ENCODE peak calls at places on chromosomes 1 and 21, in five cellular contexts. One of them, this sample, is unnamed.

GRCh38 chr1:2391034-2391384 is 345 bp downstream of the MORN1 start:
- DNase-seq in suprapubic skin: no peak
- DNase-seq in Karpas-422: peak; percentile 67
- DNase-seq in fibroblast of mammary gland: peak; percentile 20
- DNase-seq in thyroid gland: peak; percentile 23
- DNase-seq in this sample: peak; percentile 44

GRCh38 chr1:97996880-97997279 is 76.0 kb upstream of the DPYD start:
- DNase-seq in suprapubic skin: no peak
- DNase-seq in Karpas-422: no peak
- DNase-seq in fibroblast of mammary gland: no peak
- DNase-seq in thyroid gland: no peak
- DNase-seq in this sample: no peak

GRCh38 chr1:180201451-180202200 is 28.4 kb upstream of the LHX4 start:
- DNase-seq in suprapubic skin: no peak
- DNase-seq in Karpas-422: no peak
- DNase-seq in fibroblast of mammary gland: no peak
- DNase-seq in thyroid gland: no peak
- DNase-seq in this sample: no peak

GRCh38 chr1:31653761-31654160 is 9.1 kb upstream of the PEF1 start:
- DNase-seq in suprapubic skin: no peak
- DNase-seq in Karpas-422: no peak
- DNase-seq in fibroblast of mammary gland: no peak
- DNase-seq in thyroid gland: peak; percentile 78
- DNase-seq in this sample: no peak

GRCh38 chr1:25873120-25873519 is 2.4 kb downstream of the PAQR7 start:
- DNase-seq in suprapubic skin: no peak
- DNase-seq in Karpas-422: no peak
- DNase-seq in fibroblast of mammary gland: no peak
- DNase-seq in thyroid gland: peak; percentile 11
- DNase-seq in this sample: peak; percentile 20

GRCh38 chr1:114009393-114009792 is 30.1 kb downstream of the OLFML3 start:
- DNase-seq in suprapubic skin: no peak
- DNase-seq in Karpas-422: no peak
- DNase-seq in fibroblast of mammary gland: peak; percentile 84
- DNase-seq in thyroid gland: no peak
- DNase-seq in this sample: no peak

GRCh38 chr21:43333301-43334062 is 93.4 kb downstream of the SIK1 start:
- DNase-seq in suprapubic skin: no peak
- DNase-seq in Karpas-422: no peak
- DNase-seq in fibroblast of mammary gland: peak; percentile 84
- DNase-seq in thyroid gland: peak; percentile 57
- DNase-seq in this sample: no peak

GRCh38 chr1:19333587-19334354 is 21.6 kb downstream of the SLC66A1 start:
- DNase-seq in suprapubic skin: no peak
- DNase-seq in Karpas-422: no peak
- DNase-seq in fibroblast of mammary gland: no peak
- DNase-seq in thyroid gland: no peak
- DNase-seq in this sample: no peak

GRCh38 chr1:235980976-235981375 is 83.9 kb downstream of the NID1 start:
- DNase-seq in suprapubic skin: no peak
- DNase-seq in Karpas-422: no peak
- DNase-seq in fibroblast of mammary gland: no peak
- DNase-seq in thyroid gland: no peak
- DNase-seq in this sample: no peak

GRCh38 chr1:202982715-202983435 is 15.8 kb upstream of the CYB5R1 start:
- DNase-seq in suprapubic skin: no peak
- DNase-seq in Karpas-422: no peak
- DNase-seq in fibroblast of mammary gland: no peak
- DNase-seq in thyroid gland: no peak
- DNase-seq in this sample: no peak

GRCh38 chr21:43904316-43904925 is 39.4 kb downstream of the AGPAT3 start:
- DNase-seq in suprapubic skin: no peak
- DNase-seq in Karpas-422: no peak
- DNase-seq in fibroblast of mammary gland: no peak
- DNase-seq in thyroid gland: no peak
- DNase-seq in this sample: no peak

GRCh38 chr1:242404296-242404695 is 120.2 kb downstream of the PLD5 start:
- DNase-seq in suprapubic skin: no peak
- DNase-seq in Karpas-422: no peak
- DNase-seq in fibroblast of mammary gland: no peak
- DNase-seq in thyroid gland: no peak
- DNase-seq in this sample: no peak

GRCh38 chr21:31606081-31606874 is 53.2 kb upstream of the SOD1 start:
- DNase-seq in suprapubic skin: no peak
- DNase-seq in Karpas-422: no peak
- DNase-seq in fibroblast of mammary gland: no peak
- DNase-seq in thyroid gland: no peak
- DNase-seq in this sample: no peak

GRCh38 chr1:52632732-52633290 is at the start of gene SHISAL2A:
- DNase-seq in suprapubic skin: no peak
- DNase-seq in Karpas-422: no peak
- DNase-seq in fibroblast of mammary gland: peak; percentile 12
- DNase-seq in thyroid gland: peak; percentile 64
- DNase-seq in this sample: peak; percentile 62

GRCh38 chr21:43609501-43610340 is 49.6 kb downstream of the HSF2BP start:
- DNase-seq in suprapubic skin: no peak
- DNase-seq in Karpas-422: no peak
- DNase-seq in fibroblast of mammary gland: peak; percentile 69
- DNase-seq in thyroid gland: peak; percentile 86
- DNase-seq in this sample: no peak

GRCh38 chr1:201916649-201917249 is 28.1 kb downstream of the SHISA4 start:
- DNase-seq in suprapubic skin: no peak
- DNase-seq in Karpas-422: no peak
- DNase-seq in fibroblast of mammary gland: peak; percentile 99
- DNase-seq in thyroid gland: peak; percentile 62
- DNase-seq in this sample: peak; percentile 21

GRCh38 chr21:46091631-46092025 is 6.3 kb upstream of the COL6A2 start:
- DNase-seq in suprapubic skin: no peak
- DNase-seq in Karpas-422: no peak
- DNase-seq in fibroblast of mammary gland: no peak
- DNase-seq in thyroid gland: no peak
- DNase-seq in this sample: no peak

GRCh38 chr1:212754715-212755114 is 36.9 kb downstream of the NSL1 start:
- DNase-seq in suprapubic skin: no peak
- DNase-seq in Karpas-422: no peak
- DNase-seq in fibroblast of mammary gland: no peak
- DNase-seq in thyroid gland: no peak
- DNase-seq in this sample: no peak

GRCh38 chr1:174815474-174815908 is 184.3 kb upstream of the CACYBP start:
- DNase-seq in suprapubic skin: no peak
- DNase-seq in Karpas-422: no peak
- DNase-seq in fibroblast of mammary gland: no peak
- DNase-seq in thyroid gland: no peak
- DNase-seq in this sample: peak; percentile 40

GRCh38 chr1:245895455-245895959 is 611.6 kb downstream of the SMYD3 start:
- DNase-seq in suprapubic skin: no peak
- DNase-seq in Karpas-422: no peak
- DNase-seq in fibroblast of mammary gland: no peak
- DNase-seq in thyroid gland: no peak
- DNase-seq in this sample: no peak

GRCh38 chr1:183719289-183719688 is 66.2 kb upstream of the APOBEC4 start:
- DNase-seq in suprapubic skin: no peak
- DNase-seq in Karpas-422: no peak
- DNase-seq in fibroblast of mammary gland: no peak
- DNase-seq in thyroid gland: no peak
- DNase-seq in this sample: no peak

GRCh38 chr1:69613414-69613813 is 45.7 kb downstream of the LRRC7 start:
- DNase-seq in suprapubic skin: no peak
- DNase-seq in Karpas-422: no peak
- DNase-seq in fibroblast of mammary gland: no peak
- DNase-seq in thyroid gland: no peak
- DNase-seq in this sample: no peak

GRCh38 chr1:27505420-27505680 is 15.4 kb upstream of the WASF2 start:
- DNase-seq in suprapubic skin: no peak
- DNase-seq in Karpas-422: no peak
- DNase-seq in fibroblast of mammary gland: no peak
- DNase-seq in thyroid gland: no peak
- DNase-seq in this sample: no peak

GRCh38 chr1:91555074-91555730 is 54.6 kb downstream of the CDC7 start:
- DNase-seq in suprapubic skin: no peak
- DNase-seq in Karpas-422: no peak
- DNase-seq in fibroblast of mammary gland: peak; percentile 45
- DNase-seq in thyroid gland: no peak
- DNase-seq in this sample: no peak

GRCh38 chr1:9653783-9654517 is 2.4 kb downstream of the PIK3CD start:
- DNase-seq in suprapubic skin: no peak
- DNase-seq in Karpas-422: peak; percentile 74
- DNase-seq in fibroblast of mammary gland: no peak
- DNase-seq in thyroid gland: no peak
- DNase-seq in this sample: peak; percentile 57

GRCh38 chr1:193321242-193321842 is 134.9 kb upstream of the B3GALT2 start:
- DNase-seq in suprapubic skin: no peak
- DNase-seq in Karpas-422: no peak
- DNase-seq in fibroblast of mammary gland: no peak
- DNase-seq in thyroid gland: no peak
- DNase-seq in this sample: no peak

GRCh38 chr1:212930986-212931678 is 19.2 kb upstream of the VASH2 start:
- DNase-seq in suprapubic skin: no peak
- DNase-seq in Karpas-422: no peak
- DNase-seq in fibroblast of mammary gland: no peak
- DNase-seq in thyroid gland: no peak
- DNase-seq in this sample: peak; percentile 54

GRCh38 chr21:42539931-42540343 is 26.3 kb downstream of the SLC37A1 start:
- DNase-seq in suprapubic skin: peak; percentile 53
- DNase-seq in Karpas-422: no peak
- DNase-seq in fibroblast of mammary gland: no peak
- DNase-seq in thyroid gland: no peak
- DNase-seq in this sample: no peak

GRCh38 chr1:180802849-180803248 is 109.8 kb upstream of the KIAA1614 start:
- DNase-seq in suprapubic skin: no peak
- DNase-seq in Karpas-422: no peak
- DNase-seq in fibroblast of mammary gland: no peak
- DNase-seq in thyroid gland: no peak
- DNase-seq in this sample: no peak

DNA sequence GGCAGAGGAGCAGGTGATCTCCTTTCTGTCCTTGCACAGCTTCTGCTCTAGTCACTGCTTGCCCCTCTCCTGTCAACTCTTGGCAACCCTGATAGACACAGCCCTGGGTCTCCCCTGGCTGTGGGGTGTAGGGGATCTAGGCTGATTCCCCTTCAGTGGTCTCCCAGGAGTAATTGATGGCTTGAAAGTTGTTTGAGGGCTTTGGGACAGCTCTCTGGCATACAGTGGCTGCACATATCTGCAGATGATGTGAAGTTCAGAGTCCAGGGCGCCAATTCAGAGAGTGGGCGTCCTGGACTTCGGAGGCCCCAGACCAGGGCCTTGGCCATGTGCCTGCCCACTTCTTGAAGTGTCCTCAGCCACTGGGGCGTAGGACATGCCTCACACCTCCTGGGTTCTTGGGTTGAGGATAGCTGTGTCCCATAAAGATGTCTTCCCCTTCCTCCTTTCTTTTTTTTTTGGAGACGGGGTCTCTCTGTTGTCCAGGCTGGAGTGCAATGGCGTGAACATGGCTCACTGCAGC is 2.5 kb downstream of the INAVA start:
- DNase-seq in suprapubic skin: no peak
- DNase-seq in Karpas-422: no peak
- DNase-seq in fibroblast of mammary gland: no peak
- DNase-seq in thyroid gland: no peak
- DNase-seq in this sample: no peak
- H3K4me3 ChIP-seq in suprapubic skin: peak overlapping the region; percentile 54
- H3K4me3 ChIP-seq in Karpas-422: no peak overlapping the region
- H3K4me3 ChIP-seq in fibroblast of mammary gland: no peak overlapping the region
- H3K4me3 ChIP-seq in thyroid gland: no peak overlapping the region
- H3K4me3 ChIP-seq in this sample: no peak overlapping the region

GRCh38 chr1:146046664-146047063 is 25.1 kb upstream of the HJV start:
- DNase-seq in suprapubic skin: no peak
- DNase-seq in Karpas-422: no peak
- DNase-seq in fibroblast of mammary gland: no peak
- DNase-seq in thyroid gland: no peak
- DNase-seq in this sample: no peak

GRCh38 chr1:146049436-146049835 is 27.9 kb upstream of the HJV start:
- DNase-seq in suprapubic skin: no peak
- DNase-seq in Karpas-422: no peak
- DNase-seq in fibroblast of mammary gland: no peak
- DNase-seq in thyroid gland: no peak
- DNase-seq in this sample: no peak

GRCh38 chr1:146051452-146051852 is 29.9 kb upstream of the HJV start:
- DNase-seq in suprapubic skin: no peak
- DNase-seq in Karpas-422: no peak
- DNase-seq in fibroblast of mammary gland: no peak
- DNase-seq in thyroid gland: no peak
- DNase-seq in this sample: no peak
- H3K4me3 ChIP-seq in suprapubic skin: peak overlapping the region; percentile 46
- H3K4me3 ChIP-seq in Karpas-422: peak overlapping the region; percentile 61
- H3K4me3 ChIP-seq in fibroblast of mammary gland: peak overlapping the region; percentile 27
- H3K4me3 ChIP-seq in thyroid gland: no peak overlapping the region
- H3K4me3 ChIP-seq in this sample: no peak overlapping the region

GRCh38 chr1:220241072-220241663 is 31.1 kb downstream of the RAB3GAP2 start:
- DNase-seq in suprapubic skin: no peak
- DNase-seq in Karpas-422: no peak
- DNase-seq in fibroblast of mammary gland: no peak
- DNase-seq in thyroid gland: no peak
- DNase-seq in this sample: no peak

GRCh38 chr1:220235462-220235861 is 36.8 kb downstream of the RAB3GAP2 start:
- DNase-seq in suprapubic skin: no peak
- DNase-seq in Karpas-422: no peak
- DNase-seq in fibroblast of mammary gland: no peak
- DNase-seq in thyroid gland: no peak
- DNase-seq in this sample: no peak

GRCh38 chr1:220243947-220244346 is 28.3 kb downstream of the RAB3GAP2 start:
- DNase-seq in suprapubic skin: no peak
- DNase-seq in Karpas-422: no peak
- DNase-seq in fibroblast of mammary gland: no peak
- DNase-seq in thyroid gland: no peak
- DNase-seq in this sample: no peak

GRCh38 chr1:220239213-220239612 is 33.0 kb downstream of the RAB3GAP2 start:
- DNase-seq in suprapubic skin: no peak
- DNase-seq in Karpas-422: no peak
- DNase-seq in fibroblast of mammary gland: no peak
- DNase-seq in thyroid gland: no peak
- DNase-seq in this sample: no peak

DNA sequence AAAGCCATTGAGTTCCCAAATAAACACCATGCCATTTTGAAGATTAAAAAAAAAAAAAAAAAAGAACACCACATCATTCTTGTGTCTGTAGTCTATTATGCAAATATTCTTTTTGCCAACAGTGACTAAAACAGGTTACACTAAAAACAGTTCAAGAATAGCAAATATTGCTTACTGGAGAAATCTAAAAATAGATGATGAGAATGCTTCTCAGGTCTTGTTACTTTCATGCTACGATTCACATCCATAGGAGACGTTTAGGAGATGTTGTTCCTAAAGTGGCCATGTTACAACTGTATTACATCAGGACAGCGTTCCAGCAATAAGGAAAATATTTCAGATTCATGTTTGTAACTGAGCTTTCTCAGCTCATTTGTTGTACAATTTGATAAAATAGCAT is 32.3 kb downstream of the RAB3GAP2 start:
- DNase-seq in suprapubic skin: no peak
- DNase-seq in Karpas-422: no peak
- DNase-seq in fibroblast of mammary gland: no peak
- DNase-seq in thyroid gland: no peak
- DNase-seq in this sample: no peak
- H3K4me3 ChIP-seq in suprapubic skin: no peak overlapping the region
- H3K4me3 ChIP-seq in Karpas-422: no peak overlapping the region
- H3K4me3 ChIP-seq in fibroblast of mammary gland: no peak overlapping the region
- H3K4me3 ChIP-seq in thyroid gland: no peak overlapping the region
- H3K4me3 ChIP-seq in this sample: no peak overlapping the region

GRCh38 chr1:942864-943533 is 16.1 kb downstream of the NOC2L start:
- DNase-seq in suprapubic skin: no peak
- DNase-seq in Karpas-422: peak; percentile 59
- DNase-seq in fibroblast of mammary gland: peak; percentile 64
- DNase-seq in thyroid gland: no peak
- DNase-seq in this sample: no peak
- H3K4me3 ChIP-seq in suprapubic skin: peak overlapping the region; percentile 49
- H3K4me3 ChIP-seq in Karpas-422: no peak overlapping the region
- H3K4me3 ChIP-seq in fibroblast of mammary gland: no peak overlapping the region
- H3K4me3 ChIP-seq in thyroid gland: no peak overlapping the region
- H3K4me3 ChIP-seq in this sample: no peak overlapping the region

This sample was measured in GM12865.